ENCODE peak calls at places on chromosomes 5 and 9, in seven cellular contexts. One of them, this sample, is unnamed.

GRCh38 chr9:131658753-131659129 is 81.1 kb downstream of the RAPGEF1 start:
- DNase-seq in cardiac fibroblast: no peak
- DNase-seq in NCI-H1417: no peak
- DNase-seq in LNCaP clone FGC: no peak
- DNase-seq in cardiac muscle cell: no peak
- DNase-seq in activated CD8-positive, alpha-beta memory T cell treated with anti-CD3 and anti-CD28 coated beads, Interleukin-2, amount 50 U/mL, for 4 hours: no peak
- DNase-seq in posterior vena cava: no peak
- DNase-seq in this sample: no peak

GRCh38 chr5:158953929-158954534 is 145.7 kb downstream of the EBF1 start:
- DNase-seq in cardiac fibroblast: no peak
- DNase-seq in NCI-H1417: no peak
- DNase-seq in LNCaP clone FGC: no peak
- DNase-seq in cardiac muscle cell: no peak
- DNase-seq in activated CD8-positive, alpha-beta memory T cell treated with anti-CD3 and anti-CD28 coated beads, Interleukin-2, amount 50 U/mL, for 4 hours: no peak
- DNase-seq in posterior vena cava: no peak
- DNase-seq in this sample: no peak

GRCh38 chr5:14937277-14937676 is 65.7 kb upstream of the ANKH start:
- DNase-seq in cardiac fibroblast: no peak
- DNase-seq in NCI-H1417: no peak
- DNase-seq in LNCaP clone FGC: no peak
- DNase-seq in cardiac muscle cell: no peak
- DNase-seq in activated CD8-positive, alpha-beta memory T cell treated with anti-CD3 and anti-CD28 coated beads, Interleukin-2, amount 50 U/mL, for 4 hours: no peak
- DNase-seq in posterior vena cava: no peak
- DNase-seq in this sample: no peak

GRCh38 chr9:38074441-38074943 is 5.5 kb upstream of the SHB start:
- DNase-seq in cardiac fibroblast: peak
- DNase-seq in NCI-H1417: no peak
- DNase-seq in LNCaP clone FGC: no peak
- DNase-seq in cardiac muscle cell: no peak
- DNase-seq in activated CD8-positive, alpha-beta memory T cell treated with anti-CD3 and anti-CD28 coated beads, Interleukin-2, amount 50 U/mL, for 4 hours: no peak
- DNase-seq in posterior vena cava: no peak
- DNase-seq in this sample: no peak

GRCh38 chr9:36144322-36145206 is 8.0 kb downstream of the GLIPR2 start:
- DNase-seq in cardiac fibroblast: no peak
- DNase-seq in NCI-H1417: no peak
- DNase-seq in LNCaP clone FGC: no peak
- DNase-seq in cardiac muscle cell: no peak
- DNase-seq in activated CD8-positive, alpha-beta memory T cell treated with anti-CD3 and anti-CD28 coated beads, Interleukin-2, amount 50 U/mL, for 4 hours: no peak
- DNase-seq in posterior vena cava: peak
- DNase-seq in this sample: no peak

GRCh38 chr5:6447384-6448140 is 1.1 kb upstream of the UBE2QL1 start:
- DNase-seq in cardiac fibroblast: no peak
- DNase-seq in NCI-H1417: no peak
- DNase-seq in LNCaP clone FGC: no peak
- DNase-seq in cardiac muscle cell: no peak
- DNase-seq in activated CD8-positive, alpha-beta memory T cell treated with anti-CD3 and anti-CD28 coated beads, Interleukin-2, amount 50 U/mL, for 4 hours: no peak
- DNase-seq in posterior vena cava: no peak
- DNase-seq in this sample: no peak

GRCh38 chr5:112106878-112107277 is 312.2 kb downstream of the EPB41L4A start:
- DNase-seq in cardiac fibroblast: no peak
- DNase-seq in NCI-H1417: no peak
- DNase-seq in LNCaP clone FGC: no peak
- DNase-seq in cardiac muscle cell: no peak
- DNase-seq in activated CD8-positive, alpha-beta memory T cell treated with anti-CD3 and anti-CD28 coated beads, Interleukin-2, amount 50 U/mL, for 4 hours: no peak
- DNase-seq in posterior vena cava: no peak
- DNase-seq in this sample: no peak

GRCh38 chr9:83056911-83057310 is 6.0 kb downstream of the RASEF start:
- DNase-seq in cardiac fibroblast: no peak
- DNase-seq in NCI-H1417: no peak
- DNase-seq in LNCaP clone FGC: no peak
- DNase-seq in cardiac muscle cell: no peak
- DNase-seq in activated CD8-positive, alpha-beta memory T cell treated with anti-CD3 and anti-CD28 coated beads, Interleukin-2, amount 50 U/mL, for 4 hours: no peak
- DNase-seq in posterior vena cava: no peak
- DNase-seq in this sample: no peak

GRCh38 chr9:17462869-17463464 is 115.9 kb upstream of the SH3GL2 start:
- DNase-seq in cardiac fibroblast: peak
- DNase-seq in NCI-H1417: peak
- DNase-seq in LNCaP clone FGC: peak
- DNase-seq in cardiac muscle cell: peak
- DNase-seq in activated CD8-positive, alpha-beta memory T cell treated with anti-CD3 and anti-CD28 coated beads, Interleukin-2, amount 50 U/mL, for 4 hours: no peak
- DNase-seq in posterior vena cava: no peak
- DNase-seq in this sample: no peak

GRCh38 chr5:113182658-113183344 is 206.2 kb downstream of the DCP2 start:
- DNase-seq in cardiac fibroblast: no peak
- DNase-seq in NCI-H1417: no peak
- DNase-seq in LNCaP clone FGC: no peak
- DNase-seq in cardiac muscle cell: no peak
- DNase-seq in activated CD8-positive, alpha-beta memory T cell treated with anti-CD3 and anti-CD28 coated beads, Interleukin-2, amount 50 U/mL, for 4 hours: no peak
- DNase-seq in posterior vena cava: no peak
- DNase-seq in this sample: no peak

GRCh38 chr9:119533509-119533908 is 164.3 kb upstream of the BRINP1 start:
- DNase-seq in cardiac fibroblast: no peak
- DNase-seq in NCI-H1417: peak
- DNase-seq in LNCaP clone FGC: no peak
- DNase-seq in cardiac muscle cell: peak
- DNase-seq in activated CD8-positive, alpha-beta memory T cell treated with anti-CD3 and anti-CD28 coated beads, Interleukin-2, amount 50 U/mL, for 4 hours: no peak
- DNase-seq in posterior vena cava: no peak
- DNase-seq in this sample: no peak

GRCh38 chr5:16593013-16593412 is 23.8 kb downstream of the RETREG1 start:
- DNase-seq in cardiac fibroblast: peak
- DNase-seq in NCI-H1417: no peak
- DNase-seq in LNCaP clone FGC: no peak
- DNase-seq in cardiac muscle cell: no peak
- DNase-seq in activated CD8-positive, alpha-beta memory T cell treated with anti-CD3 and anti-CD28 coated beads, Interleukin-2, amount 50 U/mL, for 4 hours: no peak
- DNase-seq in posterior vena cava: no peak
- DNase-seq in this sample: no peak

GRCh38 chr9:90034071-90034470 is 429.3 kb downstream of the GADD45G start:
- DNase-seq in cardiac fibroblast: no peak
- DNase-seq in NCI-H1417: no peak
- DNase-seq in LNCaP clone FGC: no peak
- DNase-seq in cardiac muscle cell: no peak
- DNase-seq in activated CD8-positive, alpha-beta memory T cell treated with anti-CD3 and anti-CD28 coated beads, Interleukin-2, amount 50 U/mL, for 4 hours: no peak
- DNase-seq in posterior vena cava: no peak
- DNase-seq in this sample: no peak